ENCODE peak calls at places on chromosomes 11 and 22, in seven cellular contexts. V is body of pancreas, Y is heart left ventricle, C is A549, U is H1, Q is PC-3, E is endodermal cell. T is an unnamed sample. For H3K4me1 and H3K9me3, the result is how much of the 10 kb centered on the place peaks cover.

GRCh38 chr11:8732748-8733241 is 50.2 kb downstream of the RPL27A start:
- DNase-seq in Q (peak), Y (peak), C (no peak), E (peak), V (peak), U (no peak), T (no peak)

GRCh38 chr11:2885676-2886081 is at the start of gene CDKN1C:
- DNase-seq in C (peak), Q (peak), U (peak), E (peak), Y (peak), V (peak), T (peak)

GRCh38 chr11:34656062-34656720 is 35.3 kb downstream of the EHF start:
- DNase-seq in E (no peak), V (no peak), C (no peak), Q (peak), U (no peak), Y (no peak), T (no peak)

GRCh38 chr22:39384750-39385480 is 14.7 kb upstream of the TAB1 start:
- DNase-seq in V (no peak), E (peak), C (peak), U (no peak), Y (no peak), Q (peak), T (no peak)

GRCh38 chr11:75100314-75100713 is 3.6 kb upstream of the OR2AT4 start:
- DNase-seq in C (peak), Q (peak), Y (no peak), U (no peak), V (no peak), E (no peak), T (no peak)

GRCh38 chr11:13247606-13248320 is 29.8 kb upstream of the BMAL1 start:
- DNase-seq in U (no peak), Y (no peak), Q (no peak), C (no peak), V (no peak), E (no peak), T (no peak)

GRCh38 chr11:132734217-132734616 is 798.1 kb downstream of the OPCML start:
- DNase-seq in Y (no peak), C (no peak), V (no peak), Q (no peak), E (no peak), U (no peak), T (no peak)

GRCh38 chr11:33773399-33774355 is 643 bp downstream of the FBXO3 start:
- DNase-seq in C (peak), Y (no peak), U (no peak), E (peak), V (no peak), Q (no peak), T (no peak)

GRCh38 chr22:17137226-17137625 is 16.1 kb upstream of the TMEM121B start:
- DNase-seq in V (no peak), Q (no peak), C (no peak), U (no peak), E (no peak), Y (no peak), T (no peak)

GRCh38 chr11:30143098-30143705 is 87.6 kb upstream of the FSHB start:
- DNase-seq in Y (no peak), E (peak), Q (peak), C (peak), U (no peak), V (no peak), T (no peak)

GRCh38 chr11:118012083-118012669 is 26.0 kb downstream of the IL10RA start:
- DNase-seq in C (no peak), E (no peak), Y (no peak), V (peak), U (no peak), Q (peak), T (no peak)

GRCh38 chr22:28154856-28155255 is 235.8 kb upstream of the PITPNB start:
- DNase-seq in Y (no peak), V (no peak), U (no peak), E (no peak), Q (no peak), C (no peak), T (no peak)

GRCh38 chr11:69821511-69822040 is 2.4 kb upstream of the FGF3 start:
- DNase-seq in Y (no peak), U (no peak), C (no peak), E (no peak), Q (no peak), V (no peak), T (no peak)

GRCh38 chr11:44861829-44862545 is 88.7 kb downstream of the TP53I11 start:
- DNase-seq in U (peak), E (peak), Y (peak), V (peak), Q (peak), C (peak), T (peak)

GRCh38 chr22:26566994-26567393 is 22.9 kb downstream of the TPST2 start:
- DNase-seq in C (no peak), V (no peak), Y (no peak), Q (no peak), U (no peak), E (no peak), T (no peak)
- H3K4me1 ChIP-seq in C (under half), V (under half), Y (under half), Q (under half), U (under half), E (under half), T (under half)

GRCh38 chr11:50174975-50175374 is 142.3 kb downstream of the OR4C45 start:
- DNase-seq in U (no peak), C (no peak), E (no peak), Y (no peak), V (no peak), Q (no peak), T (no peak)
- H3K9me3 ChIP-seq in U (under half), C (under half), E (under half), Y (under half), V (under half), Q (under half), T (under half)

DNA sequence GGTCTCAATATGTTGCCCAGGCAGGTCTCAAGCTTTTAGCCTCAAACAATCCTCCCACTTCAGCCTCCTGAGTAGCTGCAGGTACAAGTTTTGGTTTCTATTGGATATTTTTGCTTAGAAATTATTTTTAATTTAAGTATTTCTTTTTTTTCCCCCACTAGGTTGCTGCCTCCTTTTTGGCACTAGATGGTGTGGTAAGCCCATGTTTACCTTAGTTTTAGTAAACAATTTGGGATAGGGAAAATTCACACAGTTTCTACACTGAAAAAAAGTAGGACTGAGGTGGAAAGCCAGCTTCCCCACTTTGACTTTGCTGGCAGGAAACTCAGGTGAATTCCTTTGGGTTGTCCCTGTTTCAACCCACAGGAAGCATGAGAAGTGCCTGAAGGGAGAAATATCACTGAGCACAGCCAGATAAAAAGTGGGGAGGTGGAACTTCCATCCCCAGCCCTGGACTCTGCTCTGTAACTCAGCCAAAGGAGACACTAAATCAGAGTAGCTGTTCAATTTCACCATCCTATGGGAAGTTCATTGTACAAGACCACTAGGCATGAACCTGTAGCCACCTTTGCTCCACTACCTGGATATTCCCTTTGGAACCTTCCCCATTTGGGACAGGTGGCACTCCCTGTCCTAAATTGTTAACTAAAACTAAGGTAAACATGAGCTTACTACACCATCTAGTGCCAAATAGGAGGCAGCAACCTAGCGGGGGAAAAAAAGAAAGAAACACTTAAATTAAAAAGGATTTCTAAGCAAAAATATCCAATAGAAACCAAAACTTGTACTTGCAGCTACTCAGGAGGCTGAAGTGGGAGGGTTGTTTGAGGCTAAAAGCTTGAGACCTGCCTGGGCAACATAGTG is 154.4 kb upstream of the FAT3 start:
- DNase-seq in V (no peak), C (no peak), Q (peak), E (no peak), Y (no peak), U (no peak), T (no peak)
- TF ChIP-seq CTCF in V (no peak), C (no peak), Q (peak), E (peak), Y (no peak), U (peak), T (peak)

DNA sequence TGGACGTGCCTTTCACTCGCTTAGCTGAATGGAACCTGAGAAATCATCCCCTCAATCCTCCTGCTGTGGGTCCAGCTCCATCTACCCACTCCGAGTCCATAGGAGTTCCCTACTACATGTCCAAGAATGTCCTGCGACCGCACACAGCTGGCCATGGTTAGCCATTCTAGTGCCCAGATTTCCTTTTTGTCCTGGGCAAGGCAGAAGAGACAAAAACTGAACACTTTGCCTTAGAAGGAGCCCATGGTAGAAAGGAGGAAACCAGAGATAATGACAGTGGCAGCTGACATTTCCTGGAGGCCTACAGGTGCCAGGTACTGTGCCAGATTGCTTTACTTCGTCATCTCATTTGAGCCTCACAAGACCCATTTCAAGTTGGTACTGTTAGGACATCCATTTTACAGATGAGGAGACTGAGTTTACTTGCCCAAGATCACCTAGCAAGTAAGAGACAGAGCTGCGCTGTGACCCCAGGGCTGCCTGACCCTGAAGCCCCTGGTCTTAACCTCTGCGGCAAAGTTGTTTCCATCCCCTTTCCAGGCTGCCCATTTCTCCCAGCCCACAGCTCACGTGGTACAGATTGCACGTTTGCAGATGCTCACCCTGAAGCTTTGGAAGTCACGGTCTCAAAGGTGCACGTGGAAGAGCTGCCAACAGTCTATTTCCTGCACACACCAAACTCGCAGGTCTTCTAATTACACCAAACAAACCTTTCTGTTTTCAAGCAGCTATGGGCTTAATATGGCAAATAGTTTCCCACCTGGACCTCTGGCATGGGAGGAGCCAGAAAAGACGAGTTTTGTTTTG is 112.7 kb downstream of the ZBTB16 start:
- DNase-seq in Q (no peak), V (no peak), U (no peak), E (no peak), C (no peak), Y (no peak), T (no peak)
- H3K4me1 ChIP-seq in Q (under half), V (half or more), U (under half), E (under half), C (under half), Y (half or more), T (under half)